ENCODE peak calls at places on chromosome 17, in five cellular contexts. E, G, Q, P and S are unnamed samples.

GRCh38 chr17:63138713-63139112 is 172.7 kb downstream of the TANC2 start:
- DNase-seq in P (no peak), G (no peak), Q (no peak), E (no peak), S (no peak)

GRCh38 chr17:39929657-39930407 is 2.3 kb downstream of the LRRC3C start:
- DNase-seq in Q (no peak), P (no peak), G (no peak), E (no peak), S (no peak)

GRCh38 chr17:73419896-73420295 is 108.1 kb upstream of the CDC42EP4 start:
- DNase-seq in E (peak; percentile 22), G (no peak), P (no peak), Q (no peak), S (no peak)

GRCh38 chr17:68433211-68433610 is 24.1 kb downstream of the WIPI1 start:
- DNase-seq in E (no peak), P (no peak), Q (no peak), G (no peak), S (no peak)

GRCh38 chr17:65850486-65850885 is 289.0 kb upstream of the AXIN2 start:
- DNase-seq in Q (no peak), E (no peak), G (no peak), P (no peak), S (no peak)

GRCh38 chr17:73142763-73143395 is 21.9 kb upstream of the SSTR2 start:
- DNase-seq in Q (no peak), G (no peak), P (no peak), E (no peak), S (no peak)

GRCh38 chr17:72654746-72655145 is 437.7 kb downstream of the SLC39A11 start:
- DNase-seq in P (no peak), E (no peak), Q (no peak), G (no peak), S (no peak)

GRCh38 chr17:17669081-17669850 is 12.0 kb upstream of the RAI1 start:
- DNase-seq in E (no peak), P (no peak), G (peak; percentile 34), Q (no peak), S (peak; percentile 32)

GRCh38 chr17:57948555-57949420 is 6.4 kb downstream of the CUEDC1 start:
- DNase-seq in Q (no peak), E (peak; percentile 46), P (peak; percentile 75), G (peak; percentile 70), S (no peak)

GRCh38 chr17:39617446-39618251 is 9.1 kb upstream of the PPP1R1B start:
- DNase-seq in Q (peak; percentile 83), G (peak; percentile 75), P (peak; percentile 85), E (peak; percentile 80), S (no peak)

GRCh38 chr17:40318835-40319332 is 9.9 kb downstream of the RARA start:
- DNase-seq in E (peak; percentile 49), Q (no peak), P (peak; percentile 73), G (no peak), S (no peak)

GRCh38 chr17:47622179-47622549 is 27.6 kb upstream of the KPNB1 start:
- DNase-seq in E (no peak), P (no peak), Q (no peak), G (no peak), S (no peak)

GRCh38 chr17:51351890-51352289 is 91.5 kb downstream of the UTP18 start:
- DNase-seq in P (no peak), E (no peak), G (no peak), Q (no peak), S (no peak)

GRCh38 chr17:77526728-77527355 is 386.1 kb downstream of the SEC14L1 start:
- DNase-seq in E (no peak), G (peak; percentile 35), Q (no peak), P (no peak), S (no peak)

GRCh38 chr17:45702666-45703266 is 81.4 kb upstream of the CRHR1 start:
- DNase-seq in P (no peak), Q (no peak), G (no peak), E (no peak), S (no peak)

GRCh38 chr17:72421128-72422092 is 300.6 kb downstream of the SOX9 start:
- DNase-seq in Q (peak; percentile 78), E (no peak), G (peak; percentile 60), P (no peak), S (no peak)

GRCh38 chr17:2292100-2292499 is 11.5 kb downstream of the SMG6 start:
- DNase-seq in E (no peak), P (no peak), G (no peak), Q (no peak), S (no peak)

GRCh38 chr17:19748807-19749193 is 702 bp upstream of the ALDH3A1 start:
- DNase-seq in E (no peak), G (no peak), Q (no peak), P (no peak), S (no peak)

GRCh38 chr17:82640046-82640445 is 8.2 kb downstream of the WDR45B start:
- DNase-seq in E (peak; percentile 0), G (no peak), Q (no peak), P (no peak), S (no peak)

GRCh38 chr17:38358586-38359513 is 7.2 kb downstream of the SOCS7 start:
- DNase-seq in G (no peak), P (no peak), Q (no peak), E (no peak), S (no peak)

GRCh38 chr17:32161506-32162365 is 19.4 kb downstream of the RHOT1 start:
- DNase-seq in P (no peak), Q (peak; percentile 13), G (no peak), E (no peak), S (no peak)

GRCh38 chr17:49809056-49809455 is 20.6 kb downstream of the KAT7 start:
- DNase-seq in E (no peak), Q (no peak), P (no peak), G (no peak), S (no peak)

GRCh38 chr17:28071891-28072606 is 29.6 kb downstream of the NLK start:
- DNase-seq in G (no peak), P (no peak), E (no peak), Q (no peak), S (no peak)

GRCh38 chr17:36057900-36058299 is 6.2 kb upstream of the CCL18 start:
- DNase-seq in Q (no peak), E (no peak), G (no peak), P (no peak), S (no peak)

GRCh38 chr17:72467841-72468653 is 347.2 kb downstream of the SOX9 start:
- DNase-seq in G (peak; percentile 66), Q (peak; percentile 87), E (no peak), P (no peak), S (no peak)

GRCh38 chr17:45225051-45225700 is 3.5 kb downstream of the FMNL1 start:
- DNase-seq in E (no peak), Q (no peak), P (no peak), G (peak; percentile 48), S (no peak)

DNA sequence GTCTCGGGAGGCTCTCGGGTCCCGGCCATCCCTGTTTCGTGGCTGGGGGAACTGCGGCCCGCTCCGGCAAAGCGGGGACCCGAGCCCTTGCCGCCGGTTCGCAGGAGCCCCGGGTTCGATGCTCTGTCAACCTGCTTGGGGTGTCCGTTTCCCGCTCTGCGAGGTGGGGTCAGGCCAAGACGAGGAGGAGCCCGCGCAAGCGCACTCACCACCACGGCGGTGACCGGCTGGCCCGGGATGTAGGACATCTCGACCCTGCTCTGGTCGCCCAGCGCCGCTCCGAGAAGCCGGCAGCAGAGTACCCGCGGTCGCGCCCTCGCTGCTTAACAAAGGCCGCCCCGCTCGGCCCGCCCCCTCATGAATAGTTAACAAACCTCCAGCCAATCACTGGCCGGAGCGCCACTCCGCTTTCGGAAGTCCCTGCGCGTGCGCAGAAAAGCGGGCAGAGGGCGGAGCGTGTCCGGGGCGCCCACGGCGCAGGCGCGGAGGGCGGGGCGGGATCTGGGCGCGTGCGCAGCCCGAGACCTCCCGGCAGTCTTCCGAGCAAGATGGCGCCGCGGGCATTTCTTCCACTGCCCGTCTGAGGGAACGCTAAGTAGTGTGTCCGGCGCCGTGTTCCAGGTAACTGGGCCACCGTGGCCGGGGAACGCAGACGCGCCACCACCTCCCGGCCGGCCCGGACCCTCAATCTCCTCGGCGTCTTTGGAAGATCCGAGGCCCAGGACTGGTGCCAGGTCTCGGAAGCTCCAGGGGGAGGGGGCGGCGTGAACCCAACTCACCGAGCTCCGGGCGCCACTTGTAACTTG is at the start of the genes EMC6 and TAX1BP3:
- DNase-seq in P (peak; percentile 99), E (peak; percentile 99), G (peak; percentile 100), Q (peak; percentile 99), S (peak; percentile 100)
- TF ChIP-seq CTCF in P (no peak), E (no peak), G (no peak), Q (no peak), S (no peak)

DNA sequence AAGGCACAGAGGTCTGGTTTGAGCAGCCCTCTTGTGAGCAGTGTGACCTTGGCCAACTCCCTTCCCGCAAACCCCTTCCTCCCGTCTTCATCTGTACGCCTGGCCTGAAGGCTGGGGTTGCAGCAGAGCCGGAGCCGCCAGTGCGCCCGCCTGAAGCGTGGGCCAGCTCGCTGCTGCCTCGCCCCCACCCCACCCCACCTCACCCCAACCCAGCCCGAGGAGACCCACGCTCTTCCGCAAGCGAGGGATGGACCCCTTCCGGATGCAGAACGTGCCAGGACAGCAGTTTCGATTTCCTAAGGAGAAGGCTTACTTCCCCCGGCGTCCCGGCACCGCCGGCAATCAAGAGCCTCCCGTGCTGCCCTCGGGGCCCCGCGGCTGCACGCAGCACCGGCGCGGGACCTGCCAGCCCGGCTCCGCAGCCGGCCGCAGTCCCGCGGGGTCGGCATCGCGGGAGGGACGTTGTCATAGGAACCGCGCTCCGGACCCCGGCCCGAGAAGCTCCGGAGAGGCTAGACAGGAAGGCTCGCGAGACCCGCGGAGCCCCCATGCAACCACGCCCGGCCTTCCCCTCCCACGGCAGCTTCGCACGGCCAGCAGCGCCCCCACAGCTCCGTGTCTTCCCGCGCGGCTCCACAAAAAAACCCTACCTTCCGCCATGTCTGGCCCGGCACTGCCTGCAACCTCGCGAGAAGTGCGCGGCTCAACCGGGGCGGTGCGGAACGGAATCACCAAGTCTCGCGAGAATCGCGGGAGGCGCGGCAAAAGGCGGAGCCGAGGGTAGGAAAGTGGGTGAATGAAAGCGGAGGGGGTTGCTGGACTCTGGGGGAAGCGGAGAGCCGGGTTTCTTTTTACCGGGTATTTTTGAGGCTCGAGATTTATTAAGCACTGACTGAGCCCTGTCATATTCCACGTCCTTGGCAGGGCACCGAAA is at the start of gene ANKFY1:
- DNase-seq in G (peak; percentile 99), E (peak; percentile 97), P (peak; percentile 98), Q (peak; percentile 97), S (peak; percentile 97)
- TF ChIP-seq CTCF in G (peak; percentile 8), E (peak; percentile 26), P (no peak), Q (no peak), S (no peak)

GRCh38 chr17:12089809-12090384 is 69.2 kb downstream of the MAP2K4 start:
- DNase-seq in G (no peak), Q (no peak), P (no peak), E (no peak), S (no peak)
- TF ChIP-seq CTCF in G (no peak), Q (no peak), P (no peak), E (no peak), S (no peak)

DNA sequence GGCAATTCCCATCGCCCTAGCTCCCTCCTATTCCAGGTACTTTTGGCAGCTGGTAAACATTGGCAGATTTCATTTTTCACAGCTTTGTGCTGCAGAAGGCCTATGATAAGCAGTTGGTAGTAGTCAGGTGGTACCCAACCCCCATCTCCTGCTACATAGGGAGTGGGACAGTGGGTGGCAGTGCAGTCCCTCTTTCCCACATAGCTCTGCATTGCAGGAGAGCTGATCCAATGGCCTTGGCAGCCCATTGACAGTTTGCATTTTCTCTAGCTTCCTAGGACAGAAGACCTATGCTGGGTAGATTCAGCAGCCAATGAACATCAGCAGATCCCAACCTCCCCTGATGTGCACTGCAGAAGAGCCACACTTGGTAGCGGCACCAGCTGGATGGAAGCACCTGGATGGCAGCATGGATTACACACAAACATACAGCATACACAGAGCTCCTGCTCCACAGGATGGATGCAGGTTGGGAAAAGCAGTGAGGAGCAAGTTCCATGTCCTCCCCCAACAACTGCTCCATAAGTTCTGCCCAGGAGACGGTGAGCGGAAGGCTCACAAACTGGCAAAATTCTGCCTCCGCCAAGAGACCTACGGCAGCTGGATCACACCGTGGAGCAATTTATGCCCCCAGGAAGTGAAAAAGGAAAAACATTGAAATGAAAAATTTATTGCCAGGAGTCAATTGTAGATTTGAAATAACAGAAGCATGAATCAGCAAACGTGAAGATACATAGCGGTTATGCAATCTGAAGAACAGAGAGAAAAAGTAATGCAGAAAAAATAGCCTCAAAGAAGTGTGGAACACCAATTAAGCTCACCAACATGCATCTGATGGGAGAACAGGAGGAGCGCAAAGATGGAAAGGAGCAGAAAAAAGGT is 95.7 kb downstream of the CACNG1 start:
- DNase-seq in Q (no peak), G (no peak), E (no peak), P (no peak), S (no peak)
- TF ChIP-seq CTCF in Q (no peak), G (no peak), E (no peak), P (no peak), S (no peak)